ENCODE peak calls at places on chromosomes 11 and 22, in five cellular contexts. O is fibroblast of lung, S is HepG2, X is mammary epithelial cell, D is PC-3. I is an unnamed sample. For H4K20me1, the result is how much of the 10 kb centered on the place peaks cover.

GRCh38 chr11:132423266-132423665 is 1052.9 kb downstream of the NTM start:
- DNase-seq in O (no peak), S (no peak), X (peak), D (no peak), I (no peak)

GRCh38 chr11:1882265-1883238 is 9.1 kb downstream of the PRR33 start:
- DNase-seq in O (peak), S (peak), X (peak), D (peak), I (peak)

GRCh38 chr22:35620624-35621245 is 3.6 kb upstream of the MB start:
- DNase-seq in O (peak), S (no peak), X (no peak), D (no peak), I (no peak)

GRCh38 chr11:59221438-59221837 is 8.7 kb upstream of the MPEG1 start:
- DNase-seq in O (peak), S (no peak), X (peak), D (peak), I (no peak)

GRCh38 chr22:25038771-25039170 is 86.3 kb downstream of the KIAA1671 start:
- DNase-seq in O (no peak), S (no peak), X (no peak), D (no peak), I (no peak)

GRCh38 chr11:73314121-73314948 is 6.3 kb downstream of the ARHGEF17 start:
- DNase-seq in O (peak), S (peak), X (peak), D (no peak), I (no peak)

GRCh38 chr11:83612891-83613766 is 327.0 kb upstream of the CCDC90B start:
- DNase-seq in O (no peak), S (no peak), X (no peak), D (no peak), I (no peak)

GRCh38 chr11:30225642-30226041 is 5.2 kb upstream of the FSHB start:
- DNase-seq in O (no peak), S (no peak), X (no peak), D (no peak), I (no peak)

GRCh38 chr11:128451651-128452470 is 135.5 kb downstream of the ETS1 start:
- DNase-seq in O (peak), S (peak), X (peak), D (no peak), I (no peak)

GRCh38 chr11:116046127-116046526 is 541.9 kb upstream of the CADM1 start:
- DNase-seq in O (no peak), S (no peak), X (no peak), D (no peak), I (no peak)

GRCh38 chr11:36019722-36020121 is 75.9 kb downstream of the LDLRAD3 start:
- DNase-seq in O (no peak), S (no peak), X (peak), D (no peak), I (no peak)

GRCh38 chr11:126999366-126999765 is 1.2 kb downstream of the KIRREL3 start:
- DNase-seq in O (no peak), S (no peak), X (no peak), D (no peak), I (no peak)

GRCh38 chr22:20523118-20523983 is 15.9 kb downstream of the MED15 start:
- DNase-seq in O (peak), S (no peak), X (no peak), D (no peak), I (no peak)

GRCh38 chr11:4480577-4481539 is 1.6 kb upstream of the OR52K1 start:
- DNase-seq in O (peak), S (no peak), X (peak), D (peak), I (no peak)

GRCh38 chr22:32144875-32145274 is 14.2 kb downstream of the C22orf42 start:
- DNase-seq in O (no peak), S (no peak), X (no peak), D (no peak), I (no peak)

GRCh38 chr11:128379587-128380279 is 207.6 kb downstream of the ETS1 start:
- DNase-seq in O (peak), S (no peak), X (peak), D (peak), I (no peak)

GRCh38 chr11:2792376-2793250 is 92.8 kb upstream of the KCNQ1OT1 start:
- DNase-seq in O (no peak), S (no peak), X (no peak), D (peak), I (no peak)

GRCh38 chr22:17699696-17700330 is 61.3 kb downstream of the BCL2L13 start:
- DNase-seq in O (no peak), S (no peak), X (no peak), D (no peak), I (no peak)

GRCh38 chr22:27668828-27669797 is 132.4 kb downstream of the MN1 start:
- DNase-seq in O (peak), S (peak), X (no peak), D (peak), I (no peak)

GRCh38 chr11:10594407-10594806 is 25.9 kb upstream of the LYVE1 start:
- DNase-seq in O (no peak), S (no peak), X (peak), D (peak), I (no peak)

GRCh38 chr11:2987881-2988280 is 4.2 kb downstream of the NAP1L4 start:
- DNase-seq in O (peak), S (no peak), X (no peak), D (no peak), I (peak)

GRCh38 chr11:105220175-105220574 is 80.6 kb upstream of the CARD18 start:
- DNase-seq in O (no peak), S (no peak), X (no peak), D (no peak), I (no peak)

DNA sequence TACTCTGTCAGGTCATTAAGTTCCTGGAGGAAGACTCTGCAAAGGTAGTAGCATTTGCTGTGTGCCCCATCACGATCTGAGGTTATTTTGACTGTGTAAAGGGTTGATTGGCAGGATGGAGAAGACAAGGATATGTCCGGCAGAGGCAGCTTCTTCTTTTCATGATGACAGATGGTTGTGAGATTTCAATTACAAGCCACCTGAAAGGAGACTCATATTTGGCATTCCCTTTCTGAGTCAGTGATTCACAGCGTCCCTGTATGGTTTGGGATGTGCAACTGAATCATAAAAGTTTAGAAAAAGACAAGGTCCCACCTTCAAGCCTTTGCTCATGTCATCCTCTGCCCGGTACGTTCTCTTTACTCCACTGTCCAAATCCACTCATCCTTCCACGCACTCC is 113.4 kb downstream of the MTNR1B start:
- DNase-seq in O (no peak), S (no peak), X (no peak), D (no peak), I (no peak)
- H3K4me3 ChIP-seq in O (no peak), S (no peak), X (no peak), D (no peak), I (no peak)

GRCh38 chr22:44727709-44728108 is 24.7 kb upstream of the ARHGAP8 start:
- DNase-seq in O (no peak), S (no peak), X (no peak), D (no peak), I (no peak)

GRCh38 chr22:44729391-44730012 is 22.9 kb upstream of the ARHGAP8 start:
- DNase-seq in O (peak), S (no peak), X (no peak), D (no peak), I (no peak)

GRCh38 chr22:44727148-44727547 is 25.1 kb downstream of the PRR5 start:
- DNase-seq in O (no peak), S (no peak), X (no peak), D (no peak), I (no peak)

GRCh38 chr22:44730034-44730433 is 22.3 kb upstream of the ARHGAP8 start:
- DNase-seq in O (no peak), S (no peak), X (no peak), D (no peak), I (no peak)

GRCh38 chr22:44728761-44729261 is 23.6 kb upstream of the ARHGAP8 start:
- DNase-seq in O (no peak), S (no peak), X (no peak), D (no peak), I (no peak)
- TF ChIP-seq EZH2 in O (no peak), S (no peak), X (no peak), D (no peak), I (no peak)

DNA sequence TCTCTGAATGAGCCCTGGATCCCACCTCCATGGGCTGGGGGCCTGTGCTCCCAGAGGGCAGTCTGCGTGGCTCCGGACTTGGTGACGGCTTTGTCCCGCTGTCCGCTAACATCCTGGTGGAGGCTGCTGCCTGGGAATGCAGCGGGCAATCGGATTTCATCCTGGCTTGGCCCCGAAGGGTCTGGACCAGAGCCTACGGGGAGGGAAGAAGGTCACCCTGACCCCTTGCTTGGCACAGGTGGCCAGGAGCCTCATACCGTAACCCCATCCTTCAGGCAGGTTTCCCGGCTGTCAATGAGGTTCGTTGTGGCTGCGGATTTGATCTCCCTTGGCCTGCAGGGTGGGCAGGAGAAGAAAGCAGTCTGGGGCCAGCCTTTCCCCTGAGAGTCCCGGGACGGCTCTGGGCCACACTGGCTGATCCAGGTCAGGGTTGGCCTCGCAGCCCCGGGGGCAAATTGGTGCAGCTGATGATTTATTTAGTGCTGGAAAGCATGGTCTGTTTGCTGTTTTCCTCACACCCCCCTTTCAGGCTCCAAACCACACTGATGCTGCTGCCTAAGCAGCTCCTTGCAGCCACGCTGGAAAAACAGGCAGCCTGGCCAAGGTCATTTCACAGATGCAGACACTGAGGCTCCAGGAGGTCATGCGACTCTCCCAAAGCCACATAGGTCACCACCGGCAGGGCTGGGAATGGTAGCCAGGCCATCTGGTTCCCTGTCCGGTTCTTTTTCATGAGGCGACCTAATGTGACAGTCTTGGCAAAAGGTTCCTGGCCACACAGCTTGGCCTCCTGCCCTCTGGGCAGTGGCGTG is 15.0 kb downstream of the PRDM11 start:
- DNase-seq in O (no peak), S (no peak), X (no peak), D (no peak), I (no peak)
- H4K20me1 ChIP-seq in O (under half), S (under half), X (under half), D (under half), I (under half)

GRCh38 chr11:636511-637332 is at the start of gene DRD4:
- DNase-seq in O (no peak), S (no peak), X (no peak), D (no peak), I (no peak)
- H3K4me3 ChIP-seq in O (no peak), S (no peak), X (no peak), D (no peak), I (no peak)

GRCh38 chr11:66561178-66561974 is 7.0 kb downstream of the CTSF start:
- DNase-seq in O (no peak), S (no peak), X (no peak), D (no peak), I (no peak)

GRCh38 chr11:66557733-66558326 is 10.6 kb downstream of the CTSF start:
- DNase-seq in O (no peak), S (no peak), X (no peak), D (no peak), I (no peak)

GRCh38 chr11:66559862-66560676 is 8.3 kb downstream of the CTSF start:
- DNase-seq in O (no peak), S (no peak), X (no peak), D (no peak), I (no peak)

GRCh38 chr11:66561975-66562248 is 6.5 kb downstream of the CTSF start:
- DNase-seq in O (no peak), S (no peak), X (no peak), D (no peak), I (no peak)

DNA sequence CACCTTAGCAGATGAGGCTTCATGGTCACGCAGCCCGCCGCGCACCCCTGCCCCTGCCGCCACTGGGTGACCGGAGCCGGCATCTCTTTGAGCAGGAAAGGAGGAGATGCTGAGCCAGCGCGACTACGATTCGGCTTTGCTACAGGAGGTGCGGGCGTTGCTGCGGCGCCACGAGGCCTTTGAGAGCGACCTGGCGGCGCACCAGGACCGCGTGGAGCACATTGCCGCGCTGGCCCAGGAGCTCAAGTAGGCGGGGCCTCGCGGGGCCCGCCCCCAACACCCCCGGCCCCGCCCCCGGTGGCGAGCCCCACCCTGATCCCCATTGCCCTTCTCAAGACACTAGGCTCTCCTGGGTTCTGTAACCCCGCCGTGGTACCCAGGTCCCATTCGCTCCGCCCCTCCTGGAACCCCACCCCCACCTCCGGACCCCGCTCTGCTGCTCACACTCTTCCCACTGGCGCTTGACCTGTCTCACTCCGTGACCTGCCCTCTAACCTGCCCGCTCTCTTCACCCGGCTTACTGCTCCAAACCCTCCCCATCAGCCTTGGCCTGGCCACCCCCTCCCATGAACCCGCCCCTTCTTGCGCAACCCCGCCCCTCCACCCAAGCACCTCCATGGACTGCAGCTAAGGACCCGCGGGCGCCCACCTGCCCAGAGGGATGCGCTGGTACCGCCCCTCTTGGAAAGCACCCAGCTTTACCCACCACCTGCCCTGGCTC is 9.1 kb downstream of the CTSF start:
- DNase-seq in O (no peak), S (no peak), X (no peak), D (no peak), I (no peak)
- TF ChIP-seq EZH2 in O (no peak), S (no peak), X (no peak), D (no peak), I (no peak)

DNA sequence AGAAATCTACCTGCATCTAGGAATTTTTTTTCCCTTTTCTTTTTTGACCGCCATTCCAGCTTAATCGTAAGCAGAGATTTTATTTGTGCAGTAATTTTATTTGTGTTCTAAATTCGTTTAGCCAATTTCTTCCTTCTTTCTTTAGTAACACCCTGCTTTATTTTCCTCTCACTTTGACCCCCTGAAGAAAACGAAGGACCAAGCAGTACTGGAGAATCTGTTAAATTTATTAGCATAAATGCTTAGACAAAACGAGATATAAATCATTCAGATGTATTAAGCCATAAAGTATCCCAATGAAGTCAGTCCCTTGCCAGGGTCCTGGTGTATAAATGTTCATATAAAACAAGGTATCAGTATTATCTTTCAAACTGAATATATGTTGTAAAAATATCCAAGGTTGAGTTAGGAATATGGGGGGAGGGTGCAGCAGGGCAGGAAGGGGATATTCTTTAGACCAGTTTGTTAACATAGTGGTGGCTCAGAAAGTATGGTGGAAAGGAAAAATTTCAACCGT is 5.1 kb upstream of the WT1 start:
- DNase-seq in O (no peak), S (no peak), X (no peak), D (no peak), I (no peak)
- H4K20me1 ChIP-seq in O (under half), S (under half), X (under half), D (under half), I (under half)

DNA sequence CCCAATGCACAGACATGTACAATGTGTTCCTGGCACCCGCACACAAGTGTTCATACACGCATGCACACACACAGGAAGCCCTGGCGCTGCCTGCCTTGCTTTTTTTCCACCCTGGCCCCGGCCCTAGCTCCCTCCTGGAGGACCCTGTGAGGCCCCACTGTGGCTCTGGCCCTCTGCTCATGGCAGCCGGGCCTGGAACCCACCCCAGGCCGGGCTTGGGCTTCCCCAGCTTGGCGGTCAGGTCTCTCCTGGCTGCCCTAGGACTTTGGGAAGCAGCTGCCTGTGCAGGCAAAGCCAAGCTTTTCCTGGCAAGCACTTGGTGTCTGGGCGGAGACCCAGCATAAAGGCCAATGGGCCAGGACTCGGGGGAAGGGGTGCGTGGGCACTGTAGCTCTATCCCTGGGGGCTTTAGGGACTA is 30.5 kb downstream of the CD82 start:
- DNase-seq in O (peak), S (no peak), X (no peak), D (no peak), I (no peak)
- H3K4me3 ChIP-seq in O (no peak), S (no peak), X (no peak), D (no peak), I (peak)

DNA sequence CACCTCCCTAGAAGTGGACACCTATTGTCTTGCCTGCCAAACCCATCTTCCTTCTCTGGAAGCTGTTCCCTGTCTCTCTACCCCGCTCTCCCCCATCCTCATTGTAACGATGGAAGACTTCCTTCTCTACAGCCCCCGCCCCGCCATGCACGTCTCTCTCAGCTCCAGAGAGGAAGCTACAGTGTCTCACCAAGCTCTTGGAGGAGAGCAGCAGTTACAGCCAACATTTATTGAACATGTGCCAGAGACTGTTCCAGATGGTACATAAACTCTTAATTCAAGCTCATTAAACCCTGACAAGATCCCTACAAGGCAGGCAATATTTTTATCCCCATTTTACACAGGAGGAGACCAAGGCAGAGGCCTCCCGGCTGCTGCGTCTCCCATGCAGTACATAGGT is 15.1 kb downstream of the MCHR1 start:
- DNase-seq in O (no peak), S (no peak), X (no peak), D (no peak), I (no peak)
- TF ChIP-seq EZH2 in O (no peak), S (no peak), X (no peak), D (no peak), I (no peak)

GRCh38 chr22:45680932-45681700 is 9.5 kb downstream of the ATXN10 start:
- DNase-seq in O (peak), S (no peak), X (peak), D (peak), I (no peak)
- H4K20me1 ChIP-seq in O (under half), S (under half), X (under half), D (under half), I (under half)

GRCh38 chr11:102489469-102490145 is 37.0 kb upstream of the TMEM123 start:
- DNase-seq in O (no peak), S (peak), X (no peak), D (no peak), I (no peak)
- H3K4me3 ChIP-seq in O (no peak), S (no peak), X (no peak), D (no peak), I (no peak)